ENCODE peak calls at places on chromosomes 5 and 9, in eight cellular contexts. Q is lower lobe of right lung, G is GM12864, R is IMR-90, E is keratinocyte, U is GM12865, M is heart left ventricle, W is fibroblast of pulmonary artery. H is an unnamed sample.

GRCh38 chr5:57780306-57780958 is 297.8 kb upstream of the ACTBL2 start:
- DNase-seq in Q (peak; percentile 39), G (no peak), R (peak; percentile 20), E (no peak), U (no peak), M (peak; percentile 46), W (no peak), H (no peak)

GRCh38 chr5:180830253-180831138 is 27.9 kb upstream of the MGAT1 start:
- DNase-seq in Q (peak; percentile 87), G (no peak), R (peak; percentile 39), E (peak; percentile 4), U (peak; percentile 87), M (peak; percentile 75), W (peak; percentile 38), H (peak; percentile 78)

GRCh38 chr9:76756273-76756650 is 8.0 kb upstream of the PCA3 start:
- DNase-seq in Q (peak; percentile 49), G (no peak), R (peak; percentile 41), E (no peak), U (peak; percentile 10), M (no peak), W (peak; percentile 38), H (no peak)

GRCh38 chr5:19891658-19892057 is 96.3 kb downstream of the CDH18 start:
- DNase-seq in Q (no peak), G (no peak), R (peak; percentile 72), E (peak; percentile 26), U (no peak), M (no peak), W (peak; percentile 37), H (no peak)

GRCh38 chr5:143913008-143913752 is 101.2 kb downstream of the HMHB1 start:
- DNase-seq in Q (no peak), G (no peak), R (peak; percentile 91), E (peak; percentile 58), U (no peak), M (no peak), W (peak; percentile 57), H (no peak)

GRCh38 chr9:92964981-92965758 is 17.8 kb downstream of the FGD3 start:
- DNase-seq in Q (peak; percentile 74), G (no peak), R (no peak), E (no peak), U (peak; percentile 59), M (peak; percentile 40), W (no peak), H (peak; percentile 51)

GRCh38 chr5:122981846-122982245 is 54.7 kb downstream of the PPIC start:
- DNase-seq in Q (no peak), G (no peak), R (no peak), E (no peak), U (no peak), M (no peak), W (peak; percentile 43), H (no peak)

GRCh38 chr9:98807070-98807810 is at the start of gene GALNT12:
- DNase-seq in Q (no peak), G (no peak), R (no peak), E (no peak), U (no peak), M (no peak), W (no peak), H (peak; percentile 79)

GRCh38 chr5:9456435-9457042 is 89.3 kb downstream of the SEMA5A start:
- DNase-seq in Q (no peak), G (no peak), R (peak; percentile 97), E (no peak), U (no peak), M (no peak), W (peak; percentile 19), H (no peak)

GRCh38 chr5:78557601-78558000 is 91.0 kb downstream of the LHFPL2 start:
- DNase-seq in Q (no peak), G (no peak), R (no peak), E (no peak), U (no peak), M (no peak), W (no peak), H (no peak)
- TF ChIP-seq CTCF in Q (no peak), G (no peak), R (no peak), E (no peak), U (no peak), M (no peak), W (no peak), H (no peak)

GRCh38 chr9:82105729-82106128 is 117.2 kb downstream of the SPATA31D1 start:
- DNase-seq in Q (no peak), G (no peak), R (no peak), E (no peak), U (peak; percentile 3), M (no peak), W (no peak), H (no peak)
- TF ChIP-seq CTCF in Q (no peak), G (no peak), R (no peak), E (peak; percentile 17), U (no peak), M (no peak), W (no peak), H (no peak)

GRCh38 chr5:41120600-41120999 is 49.5 kb upstream of the MROH2B start:
- DNase-seq in Q (no peak), G (no peak), R (no peak), E (no peak), U (no peak), M (no peak), W (no peak), H (no peak)

GRCh38 chr5:41122459-41122858 is 51.3 kb upstream of the MROH2B start:
- DNase-seq in Q (no peak), G (no peak), R (no peak), E (no peak), U (peak; percentile 13), M (no peak), W (no peak), H (no peak)

GRCh38 chr5:41115281-41115680 is 44.1 kb upstream of the MROH2B start:
- DNase-seq in Q (no peak), G (no peak), R (peak; percentile 94), E (no peak), U (no peak), M (no peak), W (peak; percentile 75), H (no peak)

GRCh38 chr5:41112486-41113455 is 41.6 kb upstream of the MROH2B start:
- DNase-seq in Q (no peak), G (no peak), R (peak; percentile 86), E (no peak), U (no peak), M (no peak), W (peak; percentile 39), H (no peak)

DNA sequence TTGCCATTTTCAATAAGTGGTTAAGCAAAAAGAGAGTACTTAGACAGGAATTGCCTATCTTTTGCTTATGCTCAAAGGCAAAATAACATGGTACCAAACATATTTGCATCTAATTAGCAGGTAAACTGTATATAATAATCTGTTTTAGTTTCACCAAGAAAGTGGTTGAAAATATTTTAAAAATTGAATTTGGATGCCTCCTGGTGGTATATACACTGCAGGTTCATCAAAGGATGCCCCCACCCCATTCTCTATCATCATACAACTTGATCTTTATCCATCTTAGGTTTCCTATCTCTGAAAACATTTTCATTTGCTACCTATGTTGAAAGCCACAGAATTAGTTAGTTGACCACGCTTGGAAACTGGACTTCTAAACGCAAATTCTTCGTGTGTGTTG is 47.0 kb upstream of the MROH2B start:
- DNase-seq in Q (no peak), G (no peak), R (no peak), E (no peak), U (no peak), M (no peak), W (no peak), H (no peak)
- TF ChIP-seq CTCF in Q (no peak), G (no peak), R (peak; percentile 15), E (no peak), U (no peak), M (no peak), W (no peak), H (no peak)

GRCh38 chr9:95810133-95810532 is 65.4 kb upstream of the ERCC6L2 start:
- DNase-seq in Q (no peak), G (no peak), R (no peak), E (no peak), U (peak; percentile 14), M (no peak), W (no peak), H (no peak)
- TF ChIP-seq CTCF in Q (no peak), G (no peak), R (no peak), E (no peak), U (no peak), M (no peak), W (no peak), H (no peak)